ENCODE peak calls at places on chromosomes 7 and 10, in four cellular contexts. V is ovary, M is substantia nigra, J is IMR-90. L is an unnamed sample.

GRCh38 chr10:12742776-12743175 is 258.7 kb downstream of the CCDC3 start:
- DNase-seq in M (no peak), V (no peak), J (no peak), L (no peak)

GRCh38 chr7:5681979-5682546 is 99.4 kb downstream of the RNF216 start:
- DNase-seq in V (no peak), M (no peak), J (no peak), L (no peak)

GRCh38 chr10:21372651-21373410 is 152.7 kb downstream of the SKIDA1 start:
- DNase-seq in J (peak), M (no peak), V (peak), L (peak)

GRCh38 chr7:156474241-156474743 is 166.3 kb upstream of the RNF32 start:
- DNase-seq in V (no peak), J (peak), M (no peak), L (peak)

GRCh38 chr7:127770870-127771269 is 118.9 kb downstream of the SND1 start:
- DNase-seq in J (peak), V (no peak), M (no peak), L (peak)

GRCh38 chr7:116305485-116306408 is 95.4 kb downstream of the TES start:
- DNase-seq in M (no peak), V (no peak), J (peak), L (no peak)

GRCh38 chr10:22733992-22734391 is 19.6 kb upstream of the PIP4K2A start:
- DNase-seq in V (no peak), M (no peak), J (no peak), L (no peak)

GRCh38 chr10:50511512-50512213 is 112.1 kb downstream of the SGMS1 start:
- DNase-seq in J (peak), V (no peak), M (no peak), L (no peak)

GRCh38 chr7:147774461-147774860 is 816.1 kb upstream of the C7orf33 start:
- DNase-seq in M (no peak), V (no peak), J (no peak), L (no peak)

GRCh38 chr10:24223953-24224352 is 15.0 kb downstream of the KIAA1217 start:
- DNase-seq in M (no peak), V (peak), J (no peak), L (no peak)

GRCh38 chr7:93547716-93548115 is 26.8 kb downstream of the CALCR start:
- DNase-seq in M (no peak), J (no peak), V (no peak), L (no peak)

GRCh38 chr10:34743804-34744203 is 71.3 kb downstream of the PARD3 start:
- DNase-seq in V (no peak), M (no peak), J (peak), L (peak)

GRCh38 chr7:46091071-46091470 is 170.0 kb upstream of the IGFBP3 start:
- DNase-seq in J (no peak), V (no peak), M (no peak), L (no peak)

GRCh38 chr7:37442268-37442667 is 6.4 kb downstream of the ELMO1 start:
- DNase-seq in V (no peak), M (no peak), J (no peak), L (no peak)

GRCh38 chr10:792083-792791 is 102.8 kb upstream of the DIP2C start:
- DNase-seq in M (no peak), V (peak), J (no peak), L (no peak)

GRCh38 chr7:6198687-6199595 is 73.5 kb downstream of the CYTH3 start:
- DNase-seq in M (no peak), V (no peak), J (no peak), L (no peak)

GRCh38 chr7:149559711-149560110 is 62.1 kb upstream of the ZNF746 start:
- DNase-seq in J (peak), V (no peak), M (no peak), L (peak)

GRCh38 chr7:22895491-22895890 is 72.8 kb upstream of the TOMM7 start:
- DNase-seq in M (no peak), V (no peak), J (peak), L (no peak)

GRCh38 chr10:75408911-75409885 is 7.6 kb upstream of the ZNF503 start:
- DNase-seq in M (peak), J (no peak), V (peak), L (peak)

GRCh38 chr7:33841658-33842057 is 63.7 kb upstream of the BMPER start:
- DNase-seq in J (peak), M (no peak), V (peak), L (peak)

GRCh38 chr10:111128331-111129167 is 51.7 kb downstream of the ADRA2A start:
- DNase-seq in V (no peak), M (no peak), J (peak), L (peak)

L was measured in LHCN-M2.